ENCODE peak calls at places on chromosome 13, in ten cellular contexts. D is IMR-90; C is EH; G is T-helper 17 cell; O is pons; A is HS-5; Z is tibial nerve; P is activated CD4-positive, alpha-beta T cell treated with anti-CD3 and anti-CD28 coated beads for 48 hours; Q is stimulated activated CD4-positive, alpha-beta T cell treated with anti-CD3 and anti-CD28 coated beads, Interleukin-12 subunit alpha, Interleukin-12 subunit beta, amount 100 ng/mL, for 24 hours; S is EL. R is an unnamed sample.

GRCh38 chr13:58495668-58496067 is 864.1 kb downstream of the PCDH17 start:
- DNase-seq in C (no peak), Z (no peak), G (no peak), P (no peak), O (no peak), Q (no peak), A (no peak), S (no peak), D (no peak), R (no peak)

GRCh38 chr13:112748947-112749346 is 59.1 kb downstream of the ATP11A start:
- DNase-seq in Q (no peak), A (no peak), P (no peak), O (peak), Z (peak), S (no peak), C (no peak), D (no peak), G (no peak), R (peak)

GRCh38 chr13:47408546-47409319 is 511.9 kb upstream of the HTR2A start:
- DNase-seq in S (no peak), A (no peak), O (no peak), G (no peak), C (no peak), Q (no peak), Z (no peak), D (no peak), P (no peak), R (peak)

GRCh38 chr13:29255567-29255966 is 339.9 kb downstream of the SLC7A1 start:
- DNase-seq in G (no peak), O (no peak), C (no peak), S (no peak), P (no peak), D (no peak), Q (no peak), A (no peak), Z (no peak), R (no peak)

GRCh38 chr13:25686831-25687495 is 315.2 kb downstream of the ATP8A2 start:
- DNase-seq in D (no peak), Z (no peak), S (no peak), Q (no peak), O (no peak), A (no peak), G (no peak), C (no peak), P (no peak), R (no peak)

GRCh38 chr13:99926014-99926731 is 45.4 kb downstream of the ZIC5 start:
- DNase-seq in P (no peak), A (no peak), G (no peak), S (peak), Q (no peak), O (no peak), C (peak), D (peak), Z (no peak), R (peak)

GRCh38 chr13:20149762-20150161 is 11.1 kb downstream of the GJA3 start:
- DNase-seq in Z (no peak), Q (no peak), D (no peak), O (no peak), G (no peak), S (no peak), C (no peak), P (no peak), A (no peak), R (no peak)

GRCh38 chr13:111946214-111946613 is 120.7 kb upstream of the SOX1 start:
- DNase-seq in Q (no peak), A (no peak), D (no peak), G (no peak), Z (no peak), C (no peak), S (no peak), P (no peak), O (no peak), R (no peak)